ENCODE peak calls at places on chromosomes 12 and 14, in nine cellular contexts. One of them, this sample, is unnamed.

GRCh38 chr12:7497661-7498060 is 5.9 kb downstream of the CD163 start:
- DNase-seq in fibroblast of gingiva: no peak
- DNase-seq in bronchial epithelial cell: no peak
- DNase-seq in upper lobe of left lung: no peak
- DNase-seq in activated T-helper 1 cell treated with anti-CD3 and anti-CD28 coated beads, Interleukin-2, amount 50 U/mL, for 16 hours: no peak
- DNase-seq in suprapubic skin: no peak
- DNase-seq in astrocyte of the cerebellum: peak; percentile 11
- DNase-seq in stimulated activated CD8-positive, alpha-beta memory T cell treated with anti-CD3 and anti-CD28 coated beads, Interleukin-2, amount 100 ng/mL, for 1 hour: no peak
- DNase-seq in brain microvascular endothelial cell: no peak
- DNase-seq in this sample: no peak

GRCh38 chr12:109818253-109818652 is 14.9 kb downstream of the TRPV4 start:
- DNase-seq in fibroblast of gingiva: no peak
- DNase-seq in bronchial epithelial cell: no peak
- DNase-seq in upper lobe of left lung: no peak
- DNase-seq in activated T-helper 1 cell treated with anti-CD3 and anti-CD28 coated beads, Interleukin-2, amount 50 U/mL, for 16 hours: no peak
- DNase-seq in suprapubic skin: no peak
- DNase-seq in astrocyte of the cerebellum: no peak
- DNase-seq in stimulated activated CD8-positive, alpha-beta memory T cell treated with anti-CD3 and anti-CD28 coated beads, Interleukin-2, amount 100 ng/mL, for 1 hour: no peak
- DNase-seq in brain microvascular endothelial cell: no peak
- DNase-seq in this sample: no peak

GRCh38 chr12:64995831-64996230 is 125.3 kb downstream of the WIF1 start:
- DNase-seq in fibroblast of gingiva: no peak
- DNase-seq in bronchial epithelial cell: peak; percentile 92
- DNase-seq in upper lobe of left lung: no peak
- DNase-seq in activated T-helper 1 cell treated with anti-CD3 and anti-CD28 coated beads, Interleukin-2, amount 50 U/mL, for 16 hours: no peak
- DNase-seq in suprapubic skin: no peak
- DNase-seq in astrocyte of the cerebellum: no peak
- DNase-seq in stimulated activated CD8-positive, alpha-beta memory T cell treated with anti-CD3 and anti-CD28 coated beads, Interleukin-2, amount 100 ng/mL, for 1 hour: no peak
- DNase-seq in brain microvascular endothelial cell: no peak
- DNase-seq in this sample: no peak

GRCh38 chr12:123131879-123132402 is 18.9 kb downstream of the PITPNM2 start:
- DNase-seq in fibroblast of gingiva: no peak
- DNase-seq in bronchial epithelial cell: no peak
- DNase-seq in upper lobe of left lung: no peak
- DNase-seq in activated T-helper 1 cell treated with anti-CD3 and anti-CD28 coated beads, Interleukin-2, amount 50 U/mL, for 16 hours: no peak
- DNase-seq in suprapubic skin: no peak
- DNase-seq in astrocyte of the cerebellum: no peak
- DNase-seq in stimulated activated CD8-positive, alpha-beta memory T cell treated with anti-CD3 and anti-CD28 coated beads, Interleukin-2, amount 100 ng/mL, for 1 hour: no peak
- DNase-seq in brain microvascular endothelial cell: no peak
- DNase-seq in this sample: no peak

GRCh38 chr14:30610719-30611388 is 11.3 kb upstream of the SCFD1 start:
- DNase-seq in fibroblast of gingiva: peak; percentile 81
- DNase-seq in bronchial epithelial cell: peak; percentile 78
- DNase-seq in upper lobe of left lung: no peak
- DNase-seq in activated T-helper 1 cell treated with anti-CD3 and anti-CD28 coated beads, Interleukin-2, amount 50 U/mL, for 16 hours: no peak
- DNase-seq in suprapubic skin: no peak
- DNase-seq in astrocyte of the cerebellum: peak; percentile 67
- DNase-seq in stimulated activated CD8-positive, alpha-beta memory T cell treated with anti-CD3 and anti-CD28 coated beads, Interleukin-2, amount 100 ng/mL, for 1 hour: no peak
- DNase-seq in brain microvascular endothelial cell: peak; percentile 70
- DNase-seq in this sample: peak; percentile 79

GRCh38 chr14:91996951-91997371 is 42.9 kb downstream of the TRIP11 start:
- DNase-seq in fibroblast of gingiva: peak; percentile 82
- DNase-seq in bronchial epithelial cell: peak; percentile 81
- DNase-seq in upper lobe of left lung: no peak
- DNase-seq in activated T-helper 1 cell treated with anti-CD3 and anti-CD28 coated beads, Interleukin-2, amount 50 U/mL, for 16 hours: no peak
- DNase-seq in suprapubic skin: no peak
- DNase-seq in astrocyte of the cerebellum: peak; percentile 78
- DNase-seq in stimulated activated CD8-positive, alpha-beta memory T cell treated with anti-CD3 and anti-CD28 coated beads, Interleukin-2, amount 100 ng/mL, for 1 hour: no peak
- DNase-seq in brain microvascular endothelial cell: peak; percentile 25
- DNase-seq in this sample: peak; percentile 79

GRCh38 chr12:131555197-131555820 is 155.6 kb upstream of the SFSWAP start:
- DNase-seq in fibroblast of gingiva: no peak
- DNase-seq in bronchial epithelial cell: peak; percentile 15
- DNase-seq in upper lobe of left lung: no peak
- DNase-seq in activated T-helper 1 cell treated with anti-CD3 and anti-CD28 coated beads, Interleukin-2, amount 50 U/mL, for 16 hours: no peak
- DNase-seq in suprapubic skin: no peak
- DNase-seq in astrocyte of the cerebellum: no peak
- DNase-seq in stimulated activated CD8-positive, alpha-beta memory T cell treated with anti-CD3 and anti-CD28 coated beads, Interleukin-2, amount 100 ng/mL, for 1 hour: no peak
- DNase-seq in brain microvascular endothelial cell: no peak
- DNase-seq in this sample: no peak

GRCh38 chr12:110107369-110108281 is 16.5 kb upstream of the IFT81 start:
- DNase-seq in fibroblast of gingiva: peak; percentile 59
- DNase-seq in bronchial epithelial cell: peak; percentile 83
- DNase-seq in upper lobe of left lung: no peak
- DNase-seq in activated T-helper 1 cell treated with anti-CD3 and anti-CD28 coated beads, Interleukin-2, amount 50 U/mL, for 16 hours: no peak
- DNase-seq in suprapubic skin: no peak
- DNase-seq in astrocyte of the cerebellum: peak; percentile 74
- DNase-seq in stimulated activated CD8-positive, alpha-beta memory T cell treated with anti-CD3 and anti-CD28 coated beads, Interleukin-2, amount 100 ng/mL, for 1 hour: no peak
- DNase-seq in brain microvascular endothelial cell: peak; percentile 99
- DNase-seq in this sample: peak; percentile 45

GRCh38 chr14:73153272-73153671 is 17.0 kb downstream of the PSEN1 start:
- DNase-seq in fibroblast of gingiva: peak; percentile 61
- DNase-seq in bronchial epithelial cell: no peak
- DNase-seq in upper lobe of left lung: no peak
- DNase-seq in activated T-helper 1 cell treated with anti-CD3 and anti-CD28 coated beads, Interleukin-2, amount 50 U/mL, for 16 hours: no peak
- DNase-seq in suprapubic skin: no peak
- DNase-seq in astrocyte of the cerebellum: peak; percentile 56
- DNase-seq in stimulated activated CD8-positive, alpha-beta memory T cell treated with anti-CD3 and anti-CD28 coated beads, Interleukin-2, amount 100 ng/mL, for 1 hour: no peak
- DNase-seq in brain microvascular endothelial cell: peak; percentile 63
- DNase-seq in this sample: no peak

GRCh38 chr12:124704619-124705018 is 137.2 kb upstream of the NCOR2 start:
- DNase-seq in fibroblast of gingiva: no peak
- DNase-seq in bronchial epithelial cell: no peak
- DNase-seq in upper lobe of left lung: peak; percentile 47
- DNase-seq in activated T-helper 1 cell treated with anti-CD3 and anti-CD28 coated beads, Interleukin-2, amount 50 U/mL, for 16 hours: no peak
- DNase-seq in suprapubic skin: no peak
- DNase-seq in astrocyte of the cerebellum: no peak
- DNase-seq in stimulated activated CD8-positive, alpha-beta memory T cell treated with anti-CD3 and anti-CD28 coated beads, Interleukin-2, amount 100 ng/mL, for 1 hour: no peak
- DNase-seq in brain microvascular endothelial cell: no peak
- DNase-seq in this sample: no peak

GRCh38 chr14:55303646-55304277 is 32.5 kb downstream of the FBXO34 start:
- DNase-seq in fibroblast of gingiva: peak; percentile 11
- DNase-seq in bronchial epithelial cell: peak; percentile 46
- DNase-seq in upper lobe of left lung: no peak
- DNase-seq in activated T-helper 1 cell treated with anti-CD3 and anti-CD28 coated beads, Interleukin-2, amount 50 U/mL, for 16 hours: no peak
- DNase-seq in suprapubic skin: no peak
- DNase-seq in astrocyte of the cerebellum: no peak
- DNase-seq in stimulated activated CD8-positive, alpha-beta memory T cell treated with anti-CD3 and anti-CD28 coated beads, Interleukin-2, amount 100 ng/mL, for 1 hour: no peak
- DNase-seq in brain microvascular endothelial cell: no peak
- DNase-seq in this sample: peak; percentile 13

GRCh38 chr12:64216239-64216638 is 5.9 kb downstream of the KICS2 start:
- DNase-seq in fibroblast of gingiva: no peak
- DNase-seq in bronchial epithelial cell: no peak
- DNase-seq in upper lobe of left lung: no peak
- DNase-seq in activated T-helper 1 cell treated with anti-CD3 and anti-CD28 coated beads, Interleukin-2, amount 50 U/mL, for 16 hours: no peak
- DNase-seq in suprapubic skin: no peak
- DNase-seq in astrocyte of the cerebellum: no peak
- DNase-seq in stimulated activated CD8-positive, alpha-beta memory T cell treated with anti-CD3 and anti-CD28 coated beads, Interleukin-2, amount 100 ng/mL, for 1 hour: no peak
- DNase-seq in brain microvascular endothelial cell: no peak
- DNase-seq in this sample: no peak

GRCh38 chr12:80553316-80553715 is 109.3 kb downstream of the PTPRQ start:
- DNase-seq in fibroblast of gingiva: peak; percentile 74
- DNase-seq in bronchial epithelial cell: peak; percentile 83
- DNase-seq in upper lobe of left lung: no peak
- DNase-seq in activated T-helper 1 cell treated with anti-CD3 and anti-CD28 coated beads, Interleukin-2, amount 50 U/mL, for 16 hours: no peak
- DNase-seq in suprapubic skin: no peak
- DNase-seq in astrocyte of the cerebellum: peak; percentile 85
- DNase-seq in stimulated activated CD8-positive, alpha-beta memory T cell treated with anti-CD3 and anti-CD28 coated beads, Interleukin-2, amount 100 ng/mL, for 1 hour: no peak
- DNase-seq in brain microvascular endothelial cell: peak; percentile 81
- DNase-seq in this sample: peak; percentile 89

GRCh38 chr14:104817930-104818713 is 17.2 kb downstream of the ZBTB42 start:
- DNase-seq in fibroblast of gingiva: no peak
- DNase-seq in bronchial epithelial cell: no peak
- DNase-seq in upper lobe of left lung: no peak
- DNase-seq in activated T-helper 1 cell treated with anti-CD3 and anti-CD28 coated beads, Interleukin-2, amount 50 U/mL, for 16 hours: no peak
- DNase-seq in suprapubic skin: no peak
- DNase-seq in astrocyte of the cerebellum: no peak
- DNase-seq in stimulated activated CD8-positive, alpha-beta memory T cell treated with anti-CD3 and anti-CD28 coated beads, Interleukin-2, amount 100 ng/mL, for 1 hour: no peak
- DNase-seq in brain microvascular endothelial cell: no peak
- DNase-seq in this sample: no peak

GRCh38 chr14:75450381-75451276 is 22.8 kb downstream of the JDP2 start:
- DNase-seq in fibroblast of gingiva: no peak
- DNase-seq in bronchial epithelial cell: peak; percentile 78
- DNase-seq in upper lobe of left lung: no peak
- DNase-seq in activated T-helper 1 cell treated with anti-CD3 and anti-CD28 coated beads, Interleukin-2, amount 50 U/mL, for 16 hours: no peak
- DNase-seq in suprapubic skin: peak; percentile 86
- DNase-seq in astrocyte of the cerebellum: peak; percentile 29
- DNase-seq in stimulated activated CD8-positive, alpha-beta memory T cell treated with anti-CD3 and anti-CD28 coated beads, Interleukin-2, amount 100 ng/mL, for 1 hour: no peak
- DNase-seq in brain microvascular endothelial cell: no peak
- DNase-seq in this sample: no peak

GRCh38 chr12:46556820-46557524 is 184.4 kb upstream of the SLC38A2 start:
- DNase-seq in fibroblast of gingiva: peak; percentile 42
- DNase-seq in bronchial epithelial cell: peak; percentile 99
- DNase-seq in upper lobe of left lung: no peak
- DNase-seq in activated T-helper 1 cell treated with anti-CD3 and anti-CD28 coated beads, Interleukin-2, amount 50 U/mL, for 16 hours: no peak
- DNase-seq in suprapubic skin: no peak
- DNase-seq in astrocyte of the cerebellum: no peak
- DNase-seq in stimulated activated CD8-positive, alpha-beta memory T cell treated with anti-CD3 and anti-CD28 coated beads, Interleukin-2, amount 100 ng/mL, for 1 hour: no peak
- DNase-seq in brain microvascular endothelial cell: peak; percentile 81
- DNase-seq in this sample: peak; percentile 70

GRCh38 chr12:117360222-117360550 is 1.2 kb downstream of the NOS1 start:
- DNase-seq in fibroblast of gingiva: no peak
- DNase-seq in bronchial epithelial cell: no peak
- DNase-seq in upper lobe of left lung: peak; percentile 78
- DNase-seq in activated T-helper 1 cell treated with anti-CD3 and anti-CD28 coated beads, Interleukin-2, amount 50 U/mL, for 16 hours: no peak
- DNase-seq in suprapubic skin: no peak
- DNase-seq in astrocyte of the cerebellum: no peak
- DNase-seq in stimulated activated CD8-positive, alpha-beta memory T cell treated with anti-CD3 and anti-CD28 coated beads, Interleukin-2, amount 100 ng/mL, for 1 hour: no peak
- DNase-seq in brain microvascular endothelial cell: no peak
- DNase-seq in this sample: no peak

GRCh38 chr12:3321881-3322280 is 169.1 kb upstream of the PRMT8 start:
- DNase-seq in fibroblast of gingiva: no peak
- DNase-seq in bronchial epithelial cell: no peak
- DNase-seq in upper lobe of left lung: no peak
- DNase-seq in activated T-helper 1 cell treated with anti-CD3 and anti-CD28 coated beads, Interleukin-2, amount 50 U/mL, for 16 hours: no peak
- DNase-seq in suprapubic skin: no peak
- DNase-seq in astrocyte of the cerebellum: no peak
- DNase-seq in stimulated activated CD8-positive, alpha-beta memory T cell treated with anti-CD3 and anti-CD28 coated beads, Interleukin-2, amount 100 ng/mL, for 1 hour: no peak
- DNase-seq in brain microvascular endothelial cell: no peak
- DNase-seq in this sample: no peak

GRCh38 chr12:130826151-130826801 is 12.8 kb downstream of the STX2 start:
- DNase-seq in fibroblast of gingiva: peak; percentile 69
- DNase-seq in bronchial epithelial cell: no peak
- DNase-seq in upper lobe of left lung: peak; percentile 93
- DNase-seq in activated T-helper 1 cell treated with anti-CD3 and anti-CD28 coated beads, Interleukin-2, amount 50 U/mL, for 16 hours: peak; percentile 52
- DNase-seq in suprapubic skin: no peak
- DNase-seq in astrocyte of the cerebellum: no peak
- DNase-seq in stimulated activated CD8-positive, alpha-beta memory T cell treated with anti-CD3 and anti-CD28 coated beads, Interleukin-2, amount 100 ng/mL, for 1 hour: peak; percentile 50
- DNase-seq in brain microvascular endothelial cell: peak; percentile 61
- DNase-seq in this sample: no peak

GRCh38 chr12:81161680-81162079 is 83.8 kb downstream of the ACSS3 start:
- DNase-seq in fibroblast of gingiva: no peak
- DNase-seq in bronchial epithelial cell: no peak
- DNase-seq in upper lobe of left lung: no peak
- DNase-seq in activated T-helper 1 cell treated with anti-CD3 and anti-CD28 coated beads, Interleukin-2, amount 50 U/mL, for 16 hours: no peak
- DNase-seq in suprapubic skin: no peak
- DNase-seq in astrocyte of the cerebellum: no peak
- DNase-seq in stimulated activated CD8-positive, alpha-beta memory T cell treated with anti-CD3 and anti-CD28 coated beads, Interleukin-2, amount 100 ng/mL, for 1 hour: no peak
- DNase-seq in brain microvascular endothelial cell: no peak
- DNase-seq in this sample: no peak

GRCh38 chr12:31323466-31324115 is 2.4 kb downstream of the SINHCAF start:
- DNase-seq in fibroblast of gingiva: no peak
- DNase-seq in bronchial epithelial cell: no peak
- DNase-seq in upper lobe of left lung: no peak
- DNase-seq in activated T-helper 1 cell treated with anti-CD3 and anti-CD28 coated beads, Interleukin-2, amount 50 U/mL, for 16 hours: peak; percentile 22
- DNase-seq in suprapubic skin: peak; percentile 80
- DNase-seq in astrocyte of the cerebellum: no peak
- DNase-seq in stimulated activated CD8-positive, alpha-beta memory T cell treated with anti-CD3 and anti-CD28 coated beads, Interleukin-2, amount 100 ng/mL, for 1 hour: no peak
- DNase-seq in brain microvascular endothelial cell: no peak
- DNase-seq in this sample: no peak

GRCh38 chr12:91804533-91804932 is 341.1 kb downstream of the BTG1 start:
- DNase-seq in fibroblast of gingiva: no peak
- DNase-seq in bronchial epithelial cell: peak; percentile 37
- DNase-seq in upper lobe of left lung: no peak
- DNase-seq in activated T-helper 1 cell treated with anti-CD3 and anti-CD28 coated beads, Interleukin-2, amount 50 U/mL, for 16 hours: no peak
- DNase-seq in suprapubic skin: no peak
- DNase-seq in astrocyte of the cerebellum: peak; percentile 28
- DNase-seq in stimulated activated CD8-positive, alpha-beta memory T cell treated with anti-CD3 and anti-CD28 coated beads, Interleukin-2, amount 100 ng/mL, for 1 hour: no peak
- DNase-seq in brain microvascular endothelial cell: peak; percentile 8
- DNase-seq in this sample: no peak

GRCh38 chr12:1806301-1807106 is 13.9 kb upstream of the LRTM2 start:
- DNase-seq in fibroblast of gingiva: peak; percentile 21
- DNase-seq in bronchial epithelial cell: no peak
- DNase-seq in upper lobe of left lung: no peak
- DNase-seq in activated T-helper 1 cell treated with anti-CD3 and anti-CD28 coated beads, Interleukin-2, amount 50 U/mL, for 16 hours: no peak
- DNase-seq in suprapubic skin: peak; percentile 54
- DNase-seq in astrocyte of the cerebellum: no peak
- DNase-seq in stimulated activated CD8-positive, alpha-beta memory T cell treated with anti-CD3 and anti-CD28 coated beads, Interleukin-2, amount 100 ng/mL, for 1 hour: no peak
- DNase-seq in brain microvascular endothelial cell: no peak
- DNase-seq in this sample: no peak

GRCh38 chr12:107558816-107559382 is 126.7 kb upstream of the PWP1 start:
- DNase-seq in fibroblast of gingiva: no peak
- DNase-seq in bronchial epithelial cell: no peak
- DNase-seq in upper lobe of left lung: no peak
- DNase-seq in activated T-helper 1 cell treated with anti-CD3 and anti-CD28 coated beads, Interleukin-2, amount 50 U/mL, for 16 hours: no peak
- DNase-seq in suprapubic skin: no peak
- DNase-seq in astrocyte of the cerebellum: no peak
- DNase-seq in stimulated activated CD8-positive, alpha-beta memory T cell treated with anti-CD3 and anti-CD28 coated beads, Interleukin-2, amount 100 ng/mL, for 1 hour: no peak
- DNase-seq in brain microvascular endothelial cell: no peak
- DNase-seq in this sample: no peak

GRCh38 chr12:30153981-30154380 is 370.2 kb upstream of the TMTC1 start:
- DNase-seq in fibroblast of gingiva: no peak
- DNase-seq in bronchial epithelial cell: no peak
- DNase-seq in upper lobe of left lung: no peak
- DNase-seq in activated T-helper 1 cell treated with anti-CD3 and anti-CD28 coated beads, Interleukin-2, amount 50 U/mL, for 16 hours: no peak
- DNase-seq in suprapubic skin: no peak
- DNase-seq in astrocyte of the cerebellum: no peak
- DNase-seq in stimulated activated CD8-positive, alpha-beta memory T cell treated with anti-CD3 and anti-CD28 coated beads, Interleukin-2, amount 100 ng/mL, for 1 hour: no peak
- DNase-seq in brain microvascular endothelial cell: no peak
- DNase-seq in this sample: no peak

GRCh38 chr14:28461379-28461778 is 305.2 kb upstream of the FOXG1 start:
- DNase-seq in fibroblast of gingiva: peak; percentile 66
- DNase-seq in bronchial epithelial cell: peak; percentile 27
- DNase-seq in upper lobe of left lung: no peak
- DNase-seq in activated T-helper 1 cell treated with anti-CD3 and anti-CD28 coated beads, Interleukin-2, amount 50 U/mL, for 16 hours: no peak
- DNase-seq in suprapubic skin: no peak
- DNase-seq in astrocyte of the cerebellum: no peak
- DNase-seq in stimulated activated CD8-positive, alpha-beta memory T cell treated with anti-CD3 and anti-CD28 coated beads, Interleukin-2, amount 100 ng/mL, for 1 hour: no peak
- DNase-seq in brain microvascular endothelial cell: no peak
- DNase-seq in this sample: peak; percentile 37

GRCh38 chr12:6959376-6960290 is 8.5 kb downstream of the PTPN6 start:
- DNase-seq in fibroblast of gingiva: no peak
- DNase-seq in bronchial epithelial cell: no peak
- DNase-seq in upper lobe of left lung: no peak
- DNase-seq in activated T-helper 1 cell treated with anti-CD3 and anti-CD28 coated beads, Interleukin-2, amount 50 U/mL, for 16 hours: no peak
- DNase-seq in suprapubic skin: peak; percentile 67
- DNase-seq in astrocyte of the cerebellum: no peak
- DNase-seq in stimulated activated CD8-positive, alpha-beta memory T cell treated with anti-CD3 and anti-CD28 coated beads, Interleukin-2, amount 100 ng/mL, for 1 hour: no peak
- DNase-seq in brain microvascular endothelial cell: no peak
- DNase-seq in this sample: no peak

GRCh38 chr12:109461846-109462766 is 15.0 kb downstream of the KCTD10 start:
- DNase-seq in fibroblast of gingiva: peak; percentile 99
- DNase-seq in bronchial epithelial cell: peak; percentile 82
- DNase-seq in upper lobe of left lung: no peak
- DNase-seq in activated T-helper 1 cell treated with anti-CD3 and anti-CD28 coated beads, Interleukin-2, amount 50 U/mL, for 16 hours: no peak
- DNase-seq in suprapubic skin: peak; percentile 94
- DNase-seq in astrocyte of the cerebellum: peak; percentile 82
- DNase-seq in stimulated activated CD8-positive, alpha-beta memory T cell treated with anti-CD3 and anti-CD28 coated beads, Interleukin-2, amount 100 ng/mL, for 1 hour: no peak
- DNase-seq in brain microvascular endothelial cell: peak; percentile 94
- DNase-seq in this sample: peak; percentile 94

GRCh38 chr14:94376108-94376975 is 12.1 kb downstream of the SERPINA1 start:
- DNase-seq in fibroblast of gingiva: no peak
- DNase-seq in bronchial epithelial cell: no peak
- DNase-seq in upper lobe of left lung: no peak
- DNase-seq in activated T-helper 1 cell treated with anti-CD3 and anti-CD28 coated beads, Interleukin-2, amount 50 U/mL, for 16 hours: no peak
- DNase-seq in suprapubic skin: no peak
- DNase-seq in astrocyte of the cerebellum: no peak
- DNase-seq in stimulated activated CD8-positive, alpha-beta memory T cell treated with anti-CD3 and anti-CD28 coated beads, Interleukin-2, amount 100 ng/mL, for 1 hour: no peak
- DNase-seq in brain microvascular endothelial cell: no peak
- DNase-seq in this sample: no peak

GRCh38 chr14:53767566-53767965 is 189.1 kb downstream of the BMP4 start:
- DNase-seq in fibroblast of gingiva: no peak
- DNase-seq in bronchial epithelial cell: no peak
- DNase-seq in upper lobe of left lung: no peak
- DNase-seq in activated T-helper 1 cell treated with anti-CD3 and anti-CD28 coated beads, Interleukin-2, amount 50 U/mL, for 16 hours: no peak
- DNase-seq in suprapubic skin: no peak
- DNase-seq in astrocyte of the cerebellum: peak; percentile 19
- DNase-seq in stimulated activated CD8-positive, alpha-beta memory T cell treated with anti-CD3 and anti-CD28 coated beads, Interleukin-2, amount 100 ng/mL, for 1 hour: no peak
- DNase-seq in brain microvascular endothelial cell: no peak
- DNase-seq in this sample: no peak

GRCh38 chr14:94462763-94463572 is 10.4 kb upstream of the SERPINA11 start:
- DNase-seq in fibroblast of gingiva: no peak
- DNase-seq in bronchial epithelial cell: no peak
- DNase-seq in upper lobe of left lung: no peak
- DNase-seq in activated T-helper 1 cell treated with anti-CD3 and anti-CD28 coated beads, Interleukin-2, amount 50 U/mL, for 16 hours: no peak
- DNase-seq in suprapubic skin: no peak
- DNase-seq in astrocyte of the cerebellum: no peak
- DNase-seq in stimulated activated CD8-positive, alpha-beta memory T cell treated with anti-CD3 and anti-CD28 coated beads, Interleukin-2, amount 100 ng/mL, for 1 hour: no peak
- DNase-seq in brain microvascular endothelial cell: no peak
- DNase-seq in this sample: no peak

This sample was measured in fibroblast of the conjunctiva.